ENCODE peak calls at places on chromosomes 11 and 22, in six cellular contexts. One of them, this sample, is unnamed.

GRCh38 chr22:49958961-49959781 is 1.4 kb upstream of the PIM3 start:
- DNase-seq in upper lobe of left lung: peak; percentile 34
- DNase-seq in stomach: peak; percentile 49
- DNase-seq in sigmoid colon: peak; percentile 74
- DNase-seq in ovary: peak; percentile 32
- DNase-seq in tibial nerve: no peak
- DNase-seq in this sample: peak; percentile 26

GRCh38 chr11:129224538-129224937 is 32.4 kb upstream of the ARHGAP32 start:
- DNase-seq in upper lobe of left lung: no peak
- DNase-seq in stomach: no peak
- DNase-seq in sigmoid colon: no peak
- DNase-seq in ovary: no peak
- DNase-seq in tibial nerve: no peak
- DNase-seq in this sample: no peak

GRCh38 chr11:34318111-34319037 is 39.4 kb downstream of the ABTB2 start:
- DNase-seq in upper lobe of left lung: no peak
- DNase-seq in stomach: no peak
- DNase-seq in sigmoid colon: no peak
- DNase-seq in ovary: no peak
- DNase-seq in tibial nerve: no peak
- DNase-seq in this sample: peak; percentile 34

GRCh38 chr11:86360775-86361395 is 13.8 kb upstream of the CCDC81 start:
- DNase-seq in upper lobe of left lung: no peak
- DNase-seq in stomach: no peak
- DNase-seq in sigmoid colon: no peak
- DNase-seq in ovary: no peak
- DNase-seq in tibial nerve: no peak
- DNase-seq in this sample: no peak

GRCh38 chr11:110251837-110252236 is 44.6 kb downstream of the RDX start:
- DNase-seq in upper lobe of left lung: peak; percentile 32
- DNase-seq in stomach: peak; percentile 49
- DNase-seq in sigmoid colon: no peak
- DNase-seq in ovary: no peak
- DNase-seq in tibial nerve: no peak
- DNase-seq in this sample: no peak

GRCh38 chr22:35231585-35232084 is 25.7 kb upstream of the HMGXB4 start:
- DNase-seq in upper lobe of left lung: peak; percentile 79
- DNase-seq in stomach: peak; percentile 72
- DNase-seq in sigmoid colon: no peak
- DNase-seq in ovary: peak; percentile 13
- DNase-seq in tibial nerve: no peak
- DNase-seq in this sample: peak; percentile 82

GRCh38 chr11:46520971-46521745 is 72.7 kb downstream of the AMBRA1 start:
- DNase-seq in upper lobe of left lung: no peak
- DNase-seq in stomach: no peak
- DNase-seq in sigmoid colon: no peak
- DNase-seq in ovary: no peak
- DNase-seq in tibial nerve: no peak
- DNase-seq in this sample: no peak

GRCh38 chr11:45104006-45104789 is 42.2 kb upstream of the PRDM11 start:
- DNase-seq in upper lobe of left lung: no peak
- DNase-seq in stomach: no peak
- DNase-seq in sigmoid colon: no peak
- DNase-seq in ovary: no peak
- DNase-seq in tibial nerve: no peak
- DNase-seq in this sample: no peak

GRCh38 chr22:20039683-20040325 is 18.9 kb downstream of the TANGO2 start:
- DNase-seq in upper lobe of left lung: no peak
- DNase-seq in stomach: no peak
- DNase-seq in sigmoid colon: no peak
- DNase-seq in ovary: no peak
- DNase-seq in tibial nerve: no peak
- DNase-seq in this sample: no peak

GRCh38 chr11:116993599-116993998 is 104.6 kb downstream of the SIK3 start:
- DNase-seq in upper lobe of left lung: no peak
- DNase-seq in stomach: no peak
- DNase-seq in sigmoid colon: no peak
- DNase-seq in ovary: no peak
- DNase-seq in tibial nerve: no peak
- DNase-seq in this sample: no peak

GRCh38 chr11:39412117-39412516 is 2047.3 kb downstream of the LRRC4C start:
- DNase-seq in upper lobe of left lung: no peak
- DNase-seq in stomach: no peak
- DNase-seq in sigmoid colon: no peak
- DNase-seq in ovary: no peak
- DNase-seq in tibial nerve: no peak
- DNase-seq in this sample: no peak
- H3K4me1 ChIP-seq in upper lobe of left lung: no peaks in the 10 kb centered on the region
- H3K4me1 ChIP-seq in stomach: no peaks in the 10 kb centered on the region
- H3K4me1 ChIP-seq in sigmoid colon: no peaks in the 10 kb centered on the region
- H3K4me1 ChIP-seq in ovary: no peaks in the 10 kb centered on the region
- H3K4me1 ChIP-seq in tibial nerve: no peaks in the 10 kb centered on the region
- H3K4me1 ChIP-seq in this sample: no peaks in the 10 kb centered on the region

DNA sequence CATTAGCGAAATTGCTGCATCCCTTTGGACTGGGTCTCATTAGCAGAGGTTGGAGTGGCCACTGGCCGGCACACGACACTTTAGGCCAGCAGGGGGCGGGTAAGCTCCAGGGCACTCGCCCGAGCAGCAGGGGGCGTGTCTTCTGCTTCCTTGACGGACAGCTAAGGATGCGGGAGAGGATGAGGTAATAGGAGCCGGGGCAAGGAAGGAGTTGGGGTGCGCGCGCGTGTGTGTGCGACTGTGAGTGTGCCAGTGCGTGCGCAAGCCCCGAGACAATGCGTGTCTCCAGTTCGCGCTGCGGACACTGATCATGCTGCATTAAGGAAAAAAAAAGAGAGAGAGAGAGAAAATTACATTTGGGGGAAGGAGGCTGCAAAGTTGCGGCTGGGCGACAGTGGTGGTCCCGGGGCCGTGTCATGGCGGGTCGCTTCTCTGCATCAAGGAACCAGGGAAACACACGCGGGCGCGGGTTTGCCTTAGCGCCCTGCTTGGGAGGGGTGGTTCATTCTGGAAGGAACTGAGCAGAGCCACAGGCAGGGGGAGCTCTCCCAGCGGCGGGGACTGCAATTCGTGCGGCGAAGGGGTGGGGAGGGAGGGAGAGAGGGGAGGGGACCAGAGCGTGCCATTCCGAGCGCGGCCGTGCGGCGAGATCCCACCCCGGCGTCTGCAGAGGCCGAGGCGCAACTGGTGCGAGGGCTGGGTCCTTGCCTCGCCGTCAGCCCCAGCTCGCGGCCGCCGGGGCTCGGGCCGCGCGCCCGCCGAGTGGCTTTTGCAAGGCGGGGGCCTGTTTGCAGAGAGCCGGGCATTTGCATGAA is at the start of gene DTX4:
- DNase-seq in upper lobe of left lung: peak; percentile 97
- DNase-seq in stomach: peak; percentile 96
- DNase-seq in sigmoid colon: peak; percentile 96
- DNase-seq in ovary: peak; percentile 92
- DNase-seq in tibial nerve: peak; percentile 90
- DNase-seq in this sample: peak; percentile 95
- TF ChIP-seq POLR2A in upper lobe of left lung: no peak
- TF ChIP-seq POLR2A in stomach: no peak
- TF ChIP-seq POLR2A in sigmoid colon: no peak
- TF ChIP-seq POLR2A in ovary: peak; percentile 20
- TF ChIP-seq POLR2A in tibial nerve: no peak
- TF ChIP-seq POLR2A in this sample: peak; percentile 59

GRCh38 chr22:21640810-21641209 is 1.3 kb upstream of the SDF2L1 start:
- DNase-seq in upper lobe of left lung: no peak
- DNase-seq in stomach: no peak
- DNase-seq in sigmoid colon: no peak
- DNase-seq in ovary: no peak
- DNase-seq in tibial nerve: no peak
- DNase-seq in this sample: no peak

GRCh38 chr22:21641417-21641794 is 696 bp upstream of the SDF2L1 start:
- DNase-seq in upper lobe of left lung: peak; percentile 60
- DNase-seq in stomach: peak; percentile 53
- DNase-seq in sigmoid colon: no peak
- DNase-seq in ovary: no peak
- DNase-seq in tibial nerve: no peak
- DNase-seq in this sample: peak; percentile 54

GRCh38 chr22:21641795-21642583 is at the start of gene SDF2L1:
- DNase-seq in upper lobe of left lung: peak; percentile 99
- DNase-seq in stomach: peak; percentile 99
- DNase-seq in sigmoid colon: peak; percentile 99
- DNase-seq in ovary: peak; percentile 96
- DNase-seq in tibial nerve: peak; percentile 98
- DNase-seq in this sample: peak; percentile 99

GRCh38 chr22:21643533-21644357 is 1.6 kb downstream of the SDF2L1 start:
- DNase-seq in upper lobe of left lung: no peak
- DNase-seq in stomach: no peak
- DNase-seq in sigmoid colon: no peak
- DNase-seq in ovary: no peak
- DNase-seq in tibial nerve: no peak
- DNase-seq in this sample: no peak

GRCh38 chr22:21642584-21643448 is 714 bp downstream of the SDF2L1 start:
- DNase-seq in upper lobe of left lung: peak; percentile 48
- DNase-seq in stomach: peak; percentile 57
- DNase-seq in sigmoid colon: no peak
- DNase-seq in ovary: no peak
- DNase-seq in tibial nerve: no peak
- DNase-seq in this sample: peak; percentile 71
- TF ChIP-seq EP300 in upper lobe of left lung: no peak
- TF ChIP-seq EP300 in stomach: no peak
- TF ChIP-seq EP300 in sigmoid colon: no peak
- TF ChIP-seq EP300 in ovary: no peak
- TF ChIP-seq EP300 in tibial nerve: no peak
- TF ChIP-seq EP300 in this sample: no peak

DNA sequence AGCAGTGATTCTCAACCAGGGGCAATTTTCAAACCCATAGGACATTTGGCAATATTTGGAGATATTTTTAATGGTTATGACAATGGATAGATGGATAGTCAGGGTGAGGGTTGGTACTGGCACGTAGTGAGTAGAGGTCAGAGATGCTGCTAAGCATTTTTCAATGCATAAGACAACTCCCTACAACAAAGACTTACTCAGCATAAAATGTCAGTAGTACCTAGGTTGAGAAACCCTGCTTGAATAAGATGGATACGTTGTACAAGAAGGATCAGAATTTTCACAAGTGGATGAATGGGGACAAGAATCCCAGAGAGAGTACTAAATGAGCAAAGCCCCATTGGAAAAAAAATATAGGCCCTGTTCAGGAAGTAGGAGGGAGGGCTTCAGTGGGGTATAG is 12.0 kb upstream of the LIN7C start:
- DNase-seq in upper lobe of left lung: no peak
- DNase-seq in stomach: no peak
- DNase-seq in sigmoid colon: no peak
- DNase-seq in ovary: no peak
- DNase-seq in tibial nerve: no peak
- DNase-seq in this sample: no peak
- H3K4me1 ChIP-seq in upper lobe of left lung: no peaks in the 10 kb centered on the region
- H3K4me1 ChIP-seq in stomach: no peaks in the 10 kb centered on the region
- H3K4me1 ChIP-seq in sigmoid colon: no peaks in the 10 kb centered on the region
- H3K4me1 ChIP-seq in ovary: no peaks in the 10 kb centered on the region
- H3K4me1 ChIP-seq in tibial nerve: no peaks in the 10 kb centered on the region
- H3K4me1 ChIP-seq in this sample: no peaks in the 10 kb centered on the region

DNA sequence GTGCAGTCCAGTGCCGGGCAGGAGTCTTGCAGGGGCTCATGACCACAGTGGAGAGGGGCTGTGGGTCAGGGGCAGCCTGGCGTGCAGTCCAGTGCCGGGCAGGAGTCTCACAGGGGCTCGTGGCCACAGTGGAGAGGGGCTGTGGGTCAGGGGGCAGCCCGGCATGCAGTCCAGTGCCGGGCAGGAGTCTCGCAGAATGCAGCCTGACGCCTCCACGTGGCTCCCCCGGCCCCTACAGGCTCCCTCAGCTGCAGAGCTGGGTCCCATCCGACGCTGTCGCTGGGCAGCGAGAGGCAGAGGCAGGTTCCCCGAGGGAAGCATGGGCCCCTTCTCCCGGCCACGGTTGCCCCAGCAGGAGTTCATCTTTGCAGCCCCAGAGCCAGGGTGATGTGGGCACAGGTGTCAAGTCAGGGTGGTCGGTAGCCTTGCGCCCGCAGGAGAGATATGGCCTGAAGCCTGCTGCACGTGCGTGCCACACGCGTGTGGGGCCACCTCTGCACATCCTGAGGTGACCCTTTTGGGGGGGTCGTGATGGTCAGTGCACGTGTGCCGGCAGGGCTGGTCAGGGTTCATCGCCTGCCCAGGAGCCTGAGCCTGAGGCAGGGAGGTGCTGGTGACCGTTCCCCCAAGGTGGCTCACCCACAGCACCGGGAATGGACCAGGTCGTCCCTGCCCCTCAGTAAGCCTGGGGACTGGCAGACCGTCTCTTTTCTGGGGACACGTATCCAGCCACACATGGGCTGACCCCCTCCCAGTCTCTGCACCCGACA is 2.9 kb downstream of the IFITM5 start:
- DNase-seq in upper lobe of left lung: no peak
- DNase-seq in stomach: no peak
- DNase-seq in sigmoid colon: peak; percentile 64
- DNase-seq in ovary: no peak
- DNase-seq in tibial nerve: no peak
- DNase-seq in this sample: no peak
- TF ChIP-seq POLR2A in upper lobe of left lung: no peak
- TF ChIP-seq POLR2A in stomach: no peak
- TF ChIP-seq POLR2A in sigmoid colon: no peak
- TF ChIP-seq POLR2A in ovary: no peak
- TF ChIP-seq POLR2A in tibial nerve: no peak
- TF ChIP-seq POLR2A in this sample: no peak